ENCODE peak calls at places on chromosomes 3 and 15, in ten cellular contexts. L is fibroblast of lung, I is AG04450, A is kidney glomerular epithelial cell, V is skeletal muscle cell, X is C1 segment of cervical spinal cord, D is NCI-H1105 treated with DMSO at 0.1 percent for 48 hours, R is nephron progenitor cell, T is cardiac fibroblast, S is cardiac muscle cell. W is an unnamed sample.

GRCh38 chr15:36978625-36979024 is 121.7 kb downstream of the MEIS2 start:
- DNase-seq in L (no peak), I (no peak), A (no peak), V (no peak), X (no peak), D (no peak), R (no peak), T (no peak), S (no peak), W (no peak)

GRCh38 chr3:124620600-124621063 is 109.6 kb upstream of the UMPS start:
- DNase-seq in L (peak), I (no peak), A (no peak), V (no peak), X (no peak), D (no peak), R (no peak), T (peak), S (peak), W (peak)

GRCh38 chr3:194266658-194267005 is 84.5 kb downstream of the CPN2 start:
- DNase-seq in L (no peak), I (no peak), A (no peak), V (no peak), X (no peak), D (no peak), R (no peak), T (no peak), S (no peak), W (no peak)

GRCh38 chr3:125478321-125478720 is 41.7 kb downstream of the SNX4 start:
- DNase-seq in L (peak), I (no peak), A (no peak), V (peak), X (no peak), D (no peak), R (no peak), T (peak), S (peak), W (no peak)

GRCh38 chr3:45787551-45787950 is 8.8 kb downstream of the SLC6A20 start:
- DNase-seq in L (no peak), I (no peak), A (no peak), V (no peak), X (no peak), D (no peak), R (no peak), T (no peak), S (no peak), W (no peak)

GRCh38 chr3:69079269-69080159 is 651 bp downstream of the UBA3 start:
- DNase-seq in L (no peak), I (no peak), A (peak), V (no peak), X (peak), D (no peak), R (peak), T (no peak), S (no peak), W (no peak)

GRCh38 chr3:80993241-80993945 is 768.1 kb downstream of the GBE1 start:
- DNase-seq in L (no peak), I (no peak), A (peak), V (no peak), X (no peak), D (no peak), R (no peak), T (no peak), S (no peak), W (peak)

GRCh38 chr15:32908921-32909320 is 191.1 kb downstream of the GREM1 start:
- DNase-seq in L (no peak), I (no peak), A (no peak), V (no peak), X (no peak), D (no peak), R (no peak), T (peak), S (peak), W (no peak)

GRCh38 chr3:100005670-100006393 is 108.5 kb downstream of the FILIP1L start:
- DNase-seq in L (no peak), I (no peak), A (no peak), V (no peak), X (no peak), D (no peak), R (no peak), T (peak), S (peak), W (no peak)

GRCh38 chr3:171552525-171552924 is 92.3 kb upstream of the TNIK start:
- DNase-seq in L (no peak), I (no peak), A (no peak), V (no peak), X (no peak), D (no peak), R (no peak), T (no peak), S (no peak), W (no peak)

GRCh38 chr15:56817266-56817665 is 84.0 kb upstream of the ZNF280D start:
- DNase-seq in L (peak), I (no peak), A (peak), V (peak), X (no peak), D (no peak), R (no peak), T (peak), S (peak), W (peak)

GRCh38 chr15:45641374-45641778 is 6.5 kb downstream of the SQOR start:
- DNase-seq in L (peak), I (peak), A (peak), V (peak), X (no peak), D (no peak), R (no peak), T (peak), S (peak), W (peak)

GRCh38 chr15:87609474-87609873 is 647.1 kb downstream of the NTRK3 start:
- DNase-seq in L (peak), I (peak), A (peak), V (peak), X (no peak), D (no peak), R (no peak), T (peak), S (peak), W (peak)

GRCh38 chr3:6799264-6799915 is 61.5 kb upstream of the GRM7 start:
- DNase-seq in L (peak), I (no peak), A (no peak), V (no peak), X (peak), D (peak), R (peak), T (peak), S (peak), W (no peak)

GRCh38 chr15:60520825-60521368 is 42.0 kb upstream of the ICE2 start:
- DNase-seq in L (peak), I (peak), A (peak), V (no peak), X (no peak), D (peak), R (peak), T (peak), S (peak), W (peak)

GRCh38 chr3:50278106-50278867 is 600 bp upstream of the LSMEM2 start:
- DNase-seq in L (no peak), I (no peak), A (no peak), V (no peak), X (peak), D (no peak), R (no peak), T (no peak), S (no peak), W (no peak)

GRCh38 chr15:70461992-70462391 is 301.4 kb downstream of the UACA start:
- DNase-seq in L (no peak), I (no peak), A (no peak), V (no peak), X (no peak), D (no peak), R (no peak), T (no peak), S (no peak), W (no peak)

GRCh38 chr3:44077267-44077666 is 164.4 kb upstream of the TOPAZ1 start:
- DNase-seq in L (no peak), I (no peak), A (no peak), V (no peak), X (no peak), D (peak), R (no peak), T (peak), S (peak), W (no peak)

GRCh38 chr3:39249453-39250115 is 30.3 kb downstream of the CX3CR1 start:
- DNase-seq in L (peak), I (no peak), A (no peak), V (no peak), X (no peak), D (no peak), R (no peak), T (no peak), S (no peak), W (no peak)

GRCh38 chr3:194971965-194972364 is 286.3 kb downstream of the FAM43A start:
- DNase-seq in L (no peak), I (no peak), A (no peak), V (no peak), X (no peak), D (no peak), R (no peak), T (no peak), S (no peak), W (no peak)

W was measured in Caki2.